ENCODE peak calls at places on chromosomes 5 and 9, in seven cellular contexts. S, K, C, Z, A, J and U are unnamed samples.

GRCh38 chr5:93078082-93079038 is 502.7 kb downstream of the NR2F1-AS1 start:
- DNase-seq in K (no peak), A (no peak), Z (peak), J (peak), S (peak), C (peak), U (no peak)

GRCh38 chr9:99385814-99386279 is 163.8 kb downstream of the SEC61B start:
- DNase-seq in A (no peak), S (peak), J (peak), Z (no peak), C (peak), K (no peak), U (no peak)

GRCh38 chr9:23229764-23230434 is 596.1 kb downstream of the ELAVL2 start:
- DNase-seq in A (no peak), S (no peak), J (no peak), K (no peak), C (no peak), Z (no peak), U (no peak)

GRCh38 chr9:12708562-12709298 is 15.5 kb downstream of the TYRP1 start:
- DNase-seq in A (no peak), C (peak), J (peak), K (no peak), Z (no peak), S (no peak), U (no peak)

GRCh38 chr9:78365979-78366697 is 69.2 kb downstream of the PSAT1 start:
- DNase-seq in A (no peak), K (no peak), C (peak), J (peak), S (no peak), Z (no peak), U (no peak)

GRCh38 chr5:9658726-9659125 is 28.6 kb upstream of the TAS2R1 start:
- DNase-seq in S (no peak), K (no peak), Z (no peak), C (peak), J (peak), A (no peak), U (no peak)

GRCh38 chr9:17793713-17794622 is 215.1 kb downstream of the SH3GL2 start:
- DNase-seq in J (no peak), K (no peak), C (no peak), A (no peak), S (no peak), Z (no peak), U (no peak)

GRCh38 chr5:16957305-16958165 is 21.4 kb upstream of the MYO10 start:
- DNase-seq in A (no peak), C (peak), J (peak), K (no peak), Z (no peak), S (no peak), U (no peak)

GRCh38 chr5:62082370-62082778 is 223.6 kb upstream of the KIF2A start:
- DNase-seq in K (no peak), A (no peak), Z (no peak), J (peak), S (no peak), C (peak), U (no peak)

GRCh38 chr9:71839665-71840064 is 71.3 kb downstream of the ABHD17B start:
- DNase-seq in J (no peak), S (no peak), K (no peak), C (no peak), A (no peak), Z (no peak), U (no peak)

GRCh38 chr5:1057841-1058548 is 49.4 kb downstream of the NKD2 start:
- DNase-seq in S (no peak), Z (no peak), J (no peak), K (no peak), C (no peak), A (no peak), U (no peak)

GRCh38 chr9:120099064-120099463 is 480.9 kb downstream of the CDK5RAP2 start:
- DNase-seq in K (no peak), S (no peak), J (no peak), Z (no peak), C (no peak), A (no peak), U (no peak)

GRCh38 chr5:149724130-149724850 is 5.8 kb upstream of the PPARGC1B start:
- DNase-seq in S (no peak), K (no peak), Z (no peak), J (no peak), A (peak), C (no peak), U (no peak)

GRCh38 chr5:2007906-2008437 is 125.2 kb upstream of the IRX4 start:
- DNase-seq in C (no peak), A (no peak), S (peak), K (no peak), Z (no peak), J (no peak), U (no peak)

GRCh38 chr9:92764381-92764987 is at the start of gene BICD2:
- DNase-seq in K (no peak), A (no peak), J (no peak), C (no peak), S (no peak), Z (no peak), U (no peak)

GRCh38 chr5:155489949-155490348 is 476.4 kb downstream of the KIF4B start:
- DNase-seq in J (no peak), A (no peak), C (no peak), S (no peak), K (no peak), Z (no peak), U (no peak)

GRCh38 chr5:58064799-58065198 is 395.1 kb downstream of the PLK2 start:
- DNase-seq in C (peak), J (peak), S (no peak), A (no peak), K (no peak), Z (no peak), U (no peak)

GRCh38 chr5:124963236-124963929 is 216.9 kb upstream of the ZNF608 start:
- DNase-seq in A (no peak), S (no peak), K (no peak), C (peak), Z (no peak), J (peak), U (no peak)

GRCh38 chr5:14265574-14265973 is 122.4 kb downstream of the TRIO start:
- DNase-seq in Z (no peak), K (no peak), S (no peak), C (peak), A (no peak), J (peak), U (no peak)

GRCh38 chr5:143968071-143968878 is 156.3 kb downstream of the HMHB1 start:
- DNase-seq in A (peak), K (no peak), J (peak), Z (no peak), S (no peak), C (peak), U (no peak)

GRCh38 chr9:137236936-137237421 is 4.1 kb upstream of the TUBB4B start:
- DNase-seq in J (no peak), C (no peak), K (no peak), Z (no peak), A (no peak), S (no peak), U (no peak)

GRCh38 chr5:30343707-30344106 is 849.8 kb upstream of the CDH6 start:
- DNase-seq in S (no peak), C (no peak), A (no peak), K (no peak), Z (no peak), J (no peak), U (no peak)

GRCh38 chr5:94793113-94793815 is 174.8 kb downstream of the SLF1 start:
- DNase-seq in C (peak), S (no peak), J (peak), A (peak), K (no peak), Z (peak), U (peak)

GRCh38 chr5:105931782-105932489 is 1738.8 kb downstream of the EFNA5 start:
- DNase-seq in K (no peak), C (no peak), S (no peak), Z (no peak), J (peak), A (no peak), U (no peak)

GRCh38 chr9:121294866-121295661 is 27.1 kb downstream of the GSN start:
- DNase-seq in Z (no peak), K (no peak), C (no peak), A (no peak), S (peak), J (no peak), U (no peak)

GRCh38 chr5:79512692-79513518 is 1.0 kb downstream of the HOMER1 start:
- DNase-seq in J (peak), Z (peak), C (peak), K (no peak), A (peak), S (peak), U (no peak)

GRCh38 chr9:134838651-134839431 is 41.8 kb upstream of the FCN2 start:
- DNase-seq in C (no peak), K (no peak), J (no peak), A (no peak), S (no peak), Z (no peak), U (no peak)

GRCh38 chr5:65489119-65489518 is 7.4 kb upstream of the ADAMTS6 start:
- DNase-seq in A (no peak), K (no peak), J (no peak), C (no peak), Z (no peak), S (no peak), U (no peak)

GRCh38 chr5:66796306-66797292 is 200.4 kb downstream of the MAST4 start:
- DNase-seq in A (no peak), C (peak), K (no peak), Z (no peak), S (no peak), J (peak), U (no peak)

GRCh38 chr5:150517272-150518152 is 9.6 kb downstream of the NDST1 start:
- DNase-seq in K (no peak), S (peak), C (peak), A (no peak), Z (no peak), J (peak), U (no peak)

GRCh38 chr9:19807182-19807892 is 18.5 kb upstream of the SLC24A2 start:
- DNase-seq in Z (no peak), J (no peak), K (no peak), C (no peak), S (no peak), A (no peak), U (no peak)

GRCh38 chr5:177402271-177403043 is 2.0 kb upstream of the PFN3 start:
- DNase-seq in Z (peak), S (peak), C (peak), K (peak), J (peak), A (peak), U (peak)

GRCh38 chr5:671459-672328 is 21.5 kb downstream of the TPPP start:
- DNase-seq in J (peak), S (peak), Z (peak), A (peak), K (peak), C (peak), U (peak)